ENCODE peak calls at places on chromosome 19, in five cellular contexts. H, G, C, R and B are unnamed samples.

GRCh38 chr19:40607311-40607871 is 6.2 kb downstream of the LTBP4 start:
- DNase-seq in H (no peak), G (peak; percentile 32), C (no peak), R (no peak), B (no peak)

GRCh38 chr19:57282011-57282636 is 1.8 kb downstream of the ZNF460 start:
- DNase-seq in H (no peak), C (peak; percentile 62), G (no peak), R (peak; percentile 52), B (peak; percentile 10)

GRCh38 chr19:47122359-47123335 is 8.0 kb upstream of the SAE1 start:
- DNase-seq in G (no peak), C (peak; percentile 69), R (no peak), H (no peak), B (no peak)

GRCh38 chr19:6087074-6087506 is 23.2 kb downstream of the RFX2 start:
- DNase-seq in H (no peak), C (no peak), G (peak; percentile 86), R (peak; percentile 61), B (peak; percentile 63)

GRCh38 chr19:47226426-47227346 is 4.3 kb downstream of the BBC3 start:
- DNase-seq in R (peak; percentile 79), C (peak; percentile 28), H (peak; percentile 76), G (peak; percentile 66), B (peak; percentile 94)

GRCh38 chr19:57559008-57559403 is 657 bp downstream of the ZNF550 start:
- DNase-seq in R (peak; percentile 21), C (peak; percentile 30), H (no peak), G (peak; percentile 58), B (peak; percentile 16)

GRCh38 chr19:2661615-2662014 is 40.9 kb downstream of the GNG7 start:
- DNase-seq in R (no peak), G (no peak), C (peak; percentile 7), H (peak; percentile 22), B (no peak)

GRCh38 chr19:39199025-39199424 is 2.3 kb downstream of the NCCRP1 start:
- DNase-seq in C (no peak), R (no peak), G (peak; percentile 52), H (no peak), B (no peak)

GRCh38 chr19:7862413-7862951 is 11.7 kb downstream of the PRR36 start:
- DNase-seq in C (no peak), G (peak; percentile 96), H (peak; percentile 54), R (peak; percentile 93), B (peak; percentile 42)

GRCh38 chr19:8641908-8642547 is 11.6 kb downstream of the NFILZ start:
- DNase-seq in C (peak; percentile 70), R (peak; percentile 54), H (peak; percentile 51), G (peak; percentile 51), B (peak; percentile 61)

GRCh38 chr19:31991984-31992655 is 353.3 kb upstream of the ZNF507 start:
- DNase-seq in G (no peak), C (no peak), H (no peak), R (no peak), B (no peak)

GRCh38 chr19:46373573-46374359 is 26.9 kb downstream of the PPP5C start:
- DNase-seq in G (peak; percentile 70), R (peak; percentile 57), H (no peak), C (peak; percentile 95), B (no peak)

GRCh38 chr19:46426506-46427162 is 2.1 kb downstream of the PNMA8C start:
- DNase-seq in G (peak; percentile 97), H (no peak), C (no peak), R (peak; percentile 94), B (no peak)

GRCh38 chr19:38274734-38275133 is 10.4 kb downstream of the SPINT2 start:
- DNase-seq in H (no peak), G (no peak), R (no peak), C (no peak), B (no peak)

GRCh38 chr19:15609261-15609660 is 5.8 kb upstream of the CYP4F8 start:
- DNase-seq in G (no peak), R (no peak), H (no peak), C (no peak), B (no peak)

GRCh38 chr19:35869327-35870123 is 1.2 kb downstream of the APLP1 start:
- DNase-seq in G (peak; percentile 99), H (peak; percentile 89), C (peak; percentile 81), R (peak; percentile 92), B (no peak)

GRCh38 chr19:50959731-50960500 is 7.1 kb upstream of the KLK5 start:
- DNase-seq in R (no peak), G (no peak), C (peak; percentile 72), H (no peak), B (no peak)

GRCh38 chr19:31784631-31785237 is 435.5 kb upstream of the TSHZ3 start:
- DNase-seq in H (no peak), C (no peak), R (no peak), G (peak; percentile 39), B (no peak)

GRCh38 chr19:3881272-3882040 is 971 bp downstream of the ATCAY start:
- DNase-seq in C (no peak), R (no peak), H (no peak), G (peak; percentile 52), B (no peak)

GRCh38 chr19:46388311-46389095 is 24.9 kb downstream of the CCDC8 start:
- DNase-seq in C (no peak), G (no peak), R (peak; percentile 1), H (no peak), B (no peak)

GRCh38 chr19:55113570-55114039 is 3.8 kb downstream of the PPP1R12C start:
- DNase-seq in C (no peak), G (peak; percentile 82), H (no peak), R (peak; percentile 95), B (no peak)

GRCh38 chr19:21749090-21749489 is 18.3 kb downstream of the ZNF100 start:
- DNase-seq in G (no peak), R (no peak), C (no peak), H (no peak), B (no peak)

GRCh38 chr19:46713781-46714522 is 3.0 kb downstream of the PRKD2 start:
- DNase-seq in C (peak; percentile 78), R (peak; percentile 92), G (peak; percentile 72), H (peak; percentile 70), B (peak; percentile 83)

GRCh38 chr19:10334340-10335148 is 1.2 kb upstream of the RAVER1 start:
- DNase-seq in C (peak; percentile 99), H (peak; percentile 93), G (peak; percentile 93), R (peak; percentile 96), B (no peak)

GRCh38 chr19:10335149-10336053 is 2.1 kb upstream of the RAVER1 start:
- DNase-seq in G (no peak), R (no peak), H (no peak), C (no peak), B (no peak)

GRCh38 chr19:10339380-10339960 is at the start of gene ICAM3:
- DNase-seq in C (no peak), R (no peak), G (no peak), H (no peak), B (peak; percentile 59)

GRCh38 chr19:10339977-10340376 is 553 bp upstream of the ICAM3 start:
- DNase-seq in G (no peak), C (no peak), H (no peak), R (no peak), B (no peak)

DNA sequence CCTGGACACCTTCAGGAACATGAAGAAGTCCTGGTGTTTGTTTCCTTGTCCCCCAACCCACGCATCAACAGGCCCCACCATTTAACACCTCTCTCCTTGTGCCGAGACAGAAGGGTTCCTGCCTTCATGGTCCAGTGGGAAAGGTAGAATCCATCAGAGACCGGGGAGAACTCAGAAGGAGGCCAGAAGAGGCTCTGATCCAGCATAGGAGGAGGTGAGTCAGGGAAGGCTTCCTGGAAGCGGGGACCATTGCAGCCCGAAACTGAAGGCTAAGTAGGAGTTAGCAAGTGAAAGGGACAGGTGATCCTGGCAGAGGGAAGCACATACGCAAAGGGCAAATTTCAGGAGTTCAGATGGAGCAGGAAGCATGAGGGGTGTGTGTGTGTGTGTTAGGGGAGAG is 484 bp downstream of the ICAM3 start:
- DNase-seq in R (no peak), H (no peak), G (no peak), C (no peak), B (no peak)
- H3K4me3 ChIP-seq in R (no peak overlapping the region), H (no peak overlapping the region), G (no peak overlapping the region), C (no peak overlapping the region), B (peak overlapping the region; percentile 77)

GRCh38 chr19:49573451-49573850 is 6.9 kb downstream of the NOSIP start:
- DNase-seq in C (no peak), H (no peak), G (no peak), R (no peak), B (no peak)

GRCh38 chr19:49573009-49573408 is 7.3 kb downstream of the NOSIP start:
- DNase-seq in G (no peak), C (no peak), R (no peak), H (no peak), B (no peak)

GRCh38 chr19:49567722-49568454 is 12.5 kb downstream of the NOSIP start:
- DNase-seq in R (peak; percentile 31), H (no peak), G (no peak), C (peak; percentile 29), B (no peak)

GRCh38 chr19:49570997-49571676 is 9.2 kb downstream of the NOSIP start:
- DNase-seq in H (no peak), C (peak; percentile 44), G (peak; percentile 67), R (peak; percentile 43), B (peak; percentile 50)

GRCh38 chr19:49570138-49570856 is 10.1 kb downstream of the NOSIP start:
- DNase-seq in H (peak; percentile 83), C (peak; percentile 92), R (peak; percentile 93), G (peak; percentile 91), B (peak; percentile 84)
- TF ChIP-seq EZH2phosphoT487 in H (no peak), C (no peak), R (no peak), G (no peak), B (no peak)

GRCh38 chr19:11927227-11927626 is 2.3 kb downstream of the ZNF700 start:
- DNase-seq in H (no peak), G (no peak), R (no peak), C (no peak), B (no peak)

GRCh38 chr19:11931513-11931912 is 6.6 kb downstream of the ZNF700 start:
- DNase-seq in R (no peak), C (no peak), G (no peak), H (no peak), B (no peak)

DNA sequence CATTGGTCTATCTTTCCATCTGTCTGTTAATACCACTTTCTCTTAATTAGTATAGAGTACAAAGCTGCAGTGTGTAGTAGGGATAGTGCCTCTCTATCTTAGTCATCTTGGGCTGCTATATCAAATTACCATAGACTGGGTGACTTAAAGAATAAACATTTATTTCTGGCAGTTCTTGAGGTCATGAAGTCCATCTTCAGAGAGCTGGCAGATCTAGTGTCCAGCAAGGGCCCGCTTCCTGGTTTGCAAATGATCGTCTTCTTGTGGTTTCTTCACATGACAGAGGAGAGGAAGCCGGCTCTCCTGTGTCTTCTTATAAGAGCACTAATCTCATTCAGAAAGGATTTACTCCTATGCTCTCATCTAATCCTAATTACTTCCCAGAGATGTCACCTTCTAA is 6.1 kb downstream of the ZNF700 start:
- DNase-seq in H (no peak), C (no peak), R (no peak), G (no peak), B (no peak)
- H3K79me2 ChIP-seq in H (peaks cover 67% of the 10 kb centered on the region), C (peaks cover 63% of the 10 kb centered on the region), R (peaks cover 91% of the 10 kb centered on the region), G (peaks cover 89% of the 10 kb centered on the region), B (peaks cover 51% of the 10 kb centered on the region)

GRCh38 chr19:18427752-18428131 is 8.5 kb downstream of the SSBP4 start:
- DNase-seq in R (no peak), G (no peak), C (no peak), H (no peak), B (no peak)

GRCh38 chr19:18430417-18431144 is 7.4 kb downstream of the ISYNA1 start:
- DNase-seq in H (no peak), C (no peak), G (no peak), R (no peak), B (no peak)

GRCh38 chr19:18428173-18428836 is 9.1 kb downstream of the SSBP4 start:
- DNase-seq in G (no peak), R (no peak), C (no peak), H (no peak), B (no peak)

GRCh38 chr19:18429717-18430416 is 8.1 kb downstream of the ISYNA1 start:
- DNase-seq in G (no peak), H (no peak), C (no peak), R (no peak), B (no peak)

GRCh38 chr19:18428837-18429674 is 8.9 kb downstream of the ISYNA1 start:
- DNase-seq in H (no peak), G (peak; percentile 98), R (peak; percentile 93), C (no peak), B (peak; percentile 77)
- H3K4me3 ChIP-seq in H (no peak overlapping the region), G (peak overlapping the region; percentile 65), R (peak overlapping the region; percentile 28), C (no peak overlapping the region), B (peak overlapping the region; percentile 68)